ENCODE peak calls at places on chromosomes 5 and 9, in eight cellular contexts. W is GM12865, X is pancreas, D is endothelial cell, V is A549, E is cardiac muscle cell, I is upper lobe of right lung, Y is psoas muscle. B is an unnamed sample.

GRCh38 chr5:2180456-2180855 is 297.7 kb upstream of the IRX4 start:
- DNase-seq in I (no peak), X (no peak), V (no peak), W (no peak), Y (no peak), D (no peak), E (no peak), B (no peak)

GRCh38 chr5:141737485-141737884 is 55.5 kb upstream of the ARAP3 start:
- DNase-seq in I (no peak), W (no peak), D (no peak), E (no peak), V (no peak), X (no peak), Y (no peak), B (no peak)

GRCh38 chr5:116178925-116179324 is 94.1 kb downstream of the COMMD10 start:
- DNase-seq in D (no peak), I (no peak), Y (no peak), E (no peak), X (no peak), V (no peak), W (no peak), B (no peak)

GRCh38 chr5:134422791-134423365 is 11.2 kb upstream of the CDKN2AIPNL start:
- DNase-seq in E (no peak), X (no peak), I (no peak), W (no peak), D (no peak), Y (no peak), V (no peak), B (no peak)

GRCh38 chr9:137465000-137465769 is 6.1 kb upstream of the NSMF start:
- DNase-seq in Y (no peak), D (no peak), V (no peak), X (peak; percentile 20), E (no peak), W (no peak), I (peak; percentile 58), B (no peak)

GRCh38 chr9:69499401-69499800 is 172.8 kb downstream of the APBA1 start:
- DNase-seq in Y (no peak), D (no peak), V (no peak), E (no peak), X (no peak), W (no peak), I (no peak), B (no peak)

GRCh38 chr5:178668579-178668978 is 41.7 kb upstream of the CLK4 start:
- DNase-seq in Y (no peak), I (no peak), E (no peak), X (no peak), W (no peak), V (no peak), D (no peak), B (no peak)

GRCh38 chr5:157464518-157465171 is 4.6 kb downstream of the NIPAL4 start:
- DNase-seq in I (no peak), V (peak; percentile 80), X (no peak), D (no peak), E (peak; percentile 88), Y (peak; percentile 47), W (peak; percentile 79), B (peak; percentile 57)

GRCh38 chr5:160513485-160513884 is 91.8 kb downstream of the PTTG1 start:
- DNase-seq in V (no peak), E (no peak), Y (no peak), X (no peak), D (no peak), I (no peak), W (no peak), B (no peak)

GRCh38 chr9:121912812-121913627 is 180.1 kb downstream of the TTLL11 start:
- DNase-seq in D (no peak), X (no peak), V (peak; percentile 14), E (no peak), Y (no peak), W (no peak), I (no peak), B (no peak)

GRCh38 chr5:157611571-157612067 is 36.0 kb upstream of the ADAM19 start:
- DNase-seq in D (no peak), E (no peak), X (no peak), W (peak; percentile 85), V (no peak), Y (no peak), I (no peak), B (peak; percentile 34)

GRCh38 chr5:84685121-84685520 is 300.4 kb upstream of the EDIL3 start:
- DNase-seq in D (no peak), X (no peak), I (no peak), E (no peak), W (no peak), V (no peak), Y (no peak), B (no peak)

GRCh38 chr9:37997636-37998374 is 71.2 kb downstream of the SHB start:
- DNase-seq in Y (no peak), X (no peak), E (no peak), D (no peak), V (no peak), W (no peak), I (no peak), B (no peak)

GRCh38 chr9:117800389-117800788 is 96.2 kb downstream of the TLR4 start:
- DNase-seq in I (no peak), Y (no peak), W (no peak), E (no peak), V (no peak), X (no peak), D (no peak), B (no peak)

GRCh38 chr5:147417133-147417813 is 92.6 kb downstream of the DPYSL3 start:
- DNase-seq in W (no peak), I (no peak), X (peak; percentile 40), V (no peak), D (no peak), Y (peak; percentile 32), E (peak; percentile 93), B (no peak)

GRCh38 chr9:109469646-109470358 is 28.3 kb downstream of the PTPN3 start:
- DNase-seq in E (peak; percentile 87), V (peak; percentile 86), D (peak; percentile 72), Y (peak; percentile 61), I (peak; percentile 75), X (peak; percentile 74), W (peak; percentile 87), B (peak; percentile 78)

DNA sequence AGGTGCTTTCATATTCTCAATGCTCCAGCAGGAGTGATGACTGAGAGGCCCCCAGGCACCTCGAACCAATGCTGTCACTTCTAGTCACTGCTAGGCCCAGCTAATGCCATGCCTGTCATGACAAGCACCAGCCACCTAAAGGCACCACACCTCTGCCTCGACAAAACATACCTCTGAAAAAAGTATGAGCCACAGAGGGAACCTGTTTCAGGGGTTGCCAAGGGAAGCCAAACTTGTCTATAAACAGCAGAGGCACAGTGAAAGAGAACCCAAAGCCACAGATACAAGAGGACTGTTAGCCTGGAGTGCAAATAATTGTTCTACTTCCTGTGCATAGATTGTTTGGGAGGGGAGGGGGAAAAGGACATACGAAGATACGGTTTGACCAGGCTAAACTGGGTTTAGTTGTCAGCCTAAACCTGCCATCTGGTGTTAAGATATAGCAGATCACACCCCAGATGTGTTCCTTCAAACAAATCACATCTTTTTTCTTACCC is 45.9 kb downstream of the BNC2 start:
- DNase-seq in I (no peak), Y (no peak), X (no peak), V (peak; percentile 51), E (peak; percentile 54), D (no peak), W (peak; percentile 12), B (no peak)
- TF ChIP-seq CTCF in I (no peak), Y (no peak), X (no peak), V (peak; percentile 23), E (no peak), D (no peak), W (no peak), B (no peak)

GRCh38 chr9:92945796-92946195 is 1.5 kb upstream of the FGD3 start:
- DNase-seq in I (peak; percentile 23), W (no peak), Y (no peak), D (no peak), V (no peak), E (no peak), X (no peak), B (no peak)

GRCh38 chr9:92948032-92948534 is 760 bp downstream of the FGD3 start:
- DNase-seq in I (peak; percentile 25), E (no peak), X (no peak), Y (no peak), W (no peak), D (no peak), V (no peak), B (no peak)

GRCh38 chr9:92943062-92943616 is 4.2 kb upstream of the FGD3 start:
- DNase-seq in W (no peak), I (peak; percentile 48), X (no peak), V (no peak), E (no peak), Y (peak; percentile 58), D (no peak), B (no peak)

GRCh38 chr9:92947268-92948031 is at the start of gene FGD3:
- DNase-seq in E (peak; percentile 31), Y (no peak), W (no peak), X (peak; percentile 46), V (no peak), I (peak; percentile 71), D (peak; percentile 34), B (no peak)

GRCh38 chr9:92944921-92945320 is 2.4 kb upstream of the FGD3 start:
- DNase-seq in E (no peak), X (no peak), V (no peak), I (peak; percentile 17), W (no peak), D (no peak), Y (no peak), B (no peak)
- TF ChIP-seq CTCF in E (no peak), X (no peak), V (no peak), I (no peak), W (no peak), D (no peak), Y (no peak), B (no peak)

GRCh38 chr9:127223810-127224177 is 40.8 kb upstream of the GARNL3 start:
- DNase-seq in I (no peak), X (peak; percentile 49), E (no peak), W (no peak), Y (no peak), D (peak; percentile 18), V (no peak), B (peak; percentile 21)
- TF ChIP-seq CTCF in I (no peak), X (no peak), E (no peak), W (no peak), Y (no peak), D (no peak), V (no peak), B (no peak)

GRCh38 chr5:146039420-146039819 is 66.0 kb downstream of the PLAC8L1 start:
- DNase-seq in D (no peak), X (no peak), V (no peak), E (no peak), Y (no peak), I (no peak), W (no peak), B (no peak)

GRCh38 chr5:146034605-146035004 is 70.8 kb downstream of the PLAC8L1 start:
- DNase-seq in V (no peak), Y (no peak), D (no peak), I (no peak), W (no peak), E (no peak), X (no peak), B (no peak)

GRCh38 chr5:146032911-146033310 is 72.5 kb downstream of the PLAC8L1 start:
- DNase-seq in D (no peak), X (no peak), E (peak; percentile 23), I (no peak), V (no peak), Y (no peak), W (no peak), B (no peak)

DNA sequence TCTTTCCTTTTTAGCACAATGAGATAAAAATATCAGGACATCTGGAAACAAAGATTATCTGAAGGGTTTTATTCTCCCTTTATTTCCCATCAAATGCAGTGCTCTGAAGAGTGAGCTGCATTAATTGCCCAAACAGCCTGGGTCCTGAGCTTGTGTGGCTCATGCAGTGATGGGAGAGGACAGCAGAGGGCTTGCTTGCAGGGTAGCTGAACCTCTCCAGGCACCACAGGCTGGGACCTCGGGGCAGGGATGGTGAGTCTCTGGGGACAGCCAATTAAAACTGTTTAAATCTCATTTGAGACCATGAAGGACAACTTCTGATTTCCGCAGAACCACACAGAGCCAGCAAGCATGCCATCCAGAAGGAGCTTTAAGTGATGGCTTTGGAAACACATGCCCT is 71.2 kb downstream of the PLAC8L1 start:
- DNase-seq in E (no peak), V (no peak), X (no peak), Y (no peak), W (no peak), D (no peak), I (no peak), B (no peak)
- TF ChIP-seq CTCF in E (no peak), V (no peak), X (no peak), Y (no peak), W (no peak), D (no peak), I (no peak), B (no peak)

B was measured in GM10248.